ENCODE peak calls at places on chromosomes 4 and X, in five cellular contexts. T is RPMI8226; E is NCI-H69; V is HS-5; W is CD8-positive, alpha-beta memory T cell. F is an unnamed sample.
A peak's percentile ranks its signal among the peaks of the same experiment; 100 is the strongest.

GRCh38 chr4:4308800-4309441 is 18.9 kb downstream of the ZBTB49 start:
- DNase-seq in T (no peak), E (no peak), V (peak; percentile 70), W (no peak), F (no peak)

GRCh38 chrX:54529166-54529558 is 857 bp upstream of the GNL3L start:
- DNase-seq in T (no peak), E (peak; percentile 37), V (no peak), W (no peak), F (no peak)

GRCh38 chr4:2343476-2343875 is 75.0 kb downstream of the ZFYVE28 start:
- DNase-seq in T (no peak), E (peak; percentile 66), V (no peak), W (no peak), F (peak; percentile 10)

GRCh38 chr4:134382478-134383227 is 181.1 kb upstream of the PABPC4L start:
- DNase-seq in T (no peak), E (no peak), V (no peak), W (no peak), F (no peak)

GRCh38 chr4:17272154-17272553 is 239.7 kb downstream of the QDPR start:
- DNase-seq in T (no peak), E (no peak), V (no peak), W (no peak), F (no peak)

GRCh38 chr4:89836031-89836777 is 757 bp downstream of the SNCA start:
- DNase-seq in T (no peak), E (peak; percentile 70), V (no peak), W (no peak), F (no peak)

GRCh38 chr4:188534917-188535316 is 395.7 kb downstream of the TRIML1 start:
- DNase-seq in T (no peak), E (no peak), V (no peak), W (no peak), F (no peak)

GRCh38 chr4:184745747-184746531 is 12.0 kb upstream of the CENPU start:
- DNase-seq in T (peak; percentile 81), E (peak; percentile 27), V (no peak), W (peak; percentile 41), F (peak; percentile 85)

GRCh38 chr4:56245547-56246229 is 141.6 kb downstream of the AASDH start:
- DNase-seq in T (no peak), E (peak; percentile 13), V (no peak), W (no peak), F (no peak)

GRCh38 chr4:74418063-74418670 is 26.8 kb upstream of the AREG start:
- DNase-seq in T (no peak), E (no peak), V (peak; percentile 80), W (no peak), F (no peak)

GRCh38 chrX:69951756-69952155 is 98.0 kb downstream of the AWAT2 start:
- DNase-seq in T (no peak), E (peak; percentile 9), V (no peak), W (no peak), F (no peak)

GRCh38 chr4:87679449-87680169 is 29.5 kb downstream of the DMP1 start:
- DNase-seq in T (peak; percentile 32), E (peak; percentile 32), V (peak; percentile 20), W (peak; percentile 3), F (peak; percentile 49)

GRCh38 chrX:90883479-90883878 is 551.2 kb upstream of the PABPC5 start:
- DNase-seq in T (no peak), E (no peak), V (no peak), W (no peak), F (no peak)

GRCh38 chrX:86133761-86134160 is 14.5 kb upstream of the DACH2 start:
- DNase-seq in T (peak; percentile 7), E (peak; percentile 46), V (no peak), W (no peak), F (no peak)

GRCh38 chr4:19739101-19739651 is 512.5 kb upstream of the SLIT2 start:
- DNase-seq in T (peak; percentile 21), E (peak; percentile 42), V (peak; percentile 64), W (no peak), F (no peak)

GRCh38 chr4:37467223-37467622 is 219.0 kb downstream of the RELL1 start:
- DNase-seq in T (no peak), E (no peak), V (no peak), W (no peak), F (no peak)

GRCh38 chr4:1021386-1022050 is 10.1 kb downstream of the FGFRL1 start:
- DNase-seq in T (no peak), E (no peak), V (no peak), W (no peak), F (no peak)

GRCh38 chr4:147638942-147639341 is 21.7 kb downstream of the TMEM184C start:
- DNase-seq in T (no peak), E (no peak), V (no peak), W (no peak), F (no peak)

GRCh38 chr4:80014531-80014930 is 58.5 kb downstream of the ANTXR2 start:
- DNase-seq in T (no peak), E (no peak), V (no peak), W (no peak), F (no peak)

GRCh38 chrX:115373308-115373707 is 83.8 kb downstream of the LUZP4 start:
- DNase-seq in T (no peak), E (no peak), V (no peak), W (no peak), F (no peak)

GRCh38 chr4:176953021-176953420 is 160.3 kb upstream of the VEGFC start:
- DNase-seq in T (no peak), E (no peak), V (no peak), W (no peak), F (no peak)

GRCh38 chr4:860561-860960 is 34.6 kb upstream of the CPLX1 start:
- DNase-seq in T (no peak), E (no peak), V (no peak), W (no peak), F (no peak)

GRCh38 chr4:6222761-6223292 is 22.5 kb upstream of the JAKMIP1 start:
- DNase-seq in T (no peak), E (peak; percentile 31), V (no peak), W (no peak), F (peak; percentile 68)

GRCh38 chr4:169800541-169800940 is 42.8 kb upstream of the HPF1 start:
- DNase-seq in T (no peak), E (no peak), V (no peak), W (no peak), F (no peak)

GRCh38 chr4:188754372-188755002 is 615.2 kb downstream of the TRIML1 start:
- DNase-seq in T (no peak), E (no peak), V (no peak), W (no peak), F (no peak)

GRCh38 chr4:71426381-71427042 is 87.7 kb downstream of the SLC4A4 start:
- DNase-seq in T (no peak), E (no peak), V (no peak), W (no peak), F (no peak)

GRCh38 chr4:37243722-37244582 is 591 bp upstream of the NWD2 start:
- DNase-seq in T (no peak), E (peak; percentile 52), V (no peak), W (no peak), F (peak; percentile 54)

GRCh38 chrX:110003167-110004156 is 548 bp downstream of the TMEM164 start:
- DNase-seq in T (peak; percentile 3), E (peak; percentile 59), V (no peak), W (no peak), F (no peak)

GRCh38 chrX:16250296-16250695 is 83.0 kb downstream of the MAGEB17 start:
- DNase-seq in T (no peak), E (no peak), V (no peak), W (no peak), F (no peak)

GRCh38 chr4:6555519-6555918 is 19.5 kb upstream of the MAN2B2 start:
- DNase-seq in T (no peak), E (no peak), V (no peak), W (no peak), F (no peak)

GRCh38 chr4:8370835-8371234 is 69.7 kb downstream of the ACOX3 start:
- DNase-seq in T (no peak), E (no peak), V (no peak), W (no peak), F (no peak)

GRCh38 chrX:48071064-48071985 is at the start of gene ZNF630:
- DNase-seq in T (no peak), E (peak; percentile 54), V (no peak), W (peak; percentile 34), F (peak; percentile 91)

F was measured in testis.